ENCODE peak calls at places on chromosomes 6 and 20, in five cellular contexts. M is H9, N is IMR-90, C is SK-N-SH, Y is astrocyte. G is an unnamed sample.

GRCh38 chr6:34005845-34006644 is 139.8 kb downstream of the GRM4 start:
- DNase-seq in C (no peak), M (peak; percentile 84), Y (no peak), N (no peak), G (peak; percentile 24)

GRCh38 chr20:24995741-24996448 is 3.3 kb upstream of the APMAP start:
- DNase-seq in M (peak; percentile 19), Y (no peak), C (no peak), N (no peak), G (no peak)

GRCh38 chr20:38108438-38109024 is 56.5 kb downstream of the TGM2 start:
- DNase-seq in M (no peak), C (peak; percentile 76), Y (peak; percentile 67), N (peak; percentile 48), G (no peak)

GRCh38 chr6:147065786-147066185 is 138.4 kb upstream of the STXBP5 start:
- DNase-seq in C (no peak), N (no peak), M (no peak), Y (no peak), G (no peak)

GRCh38 chr20:54668271-54669053 is 193.1 kb downstream of the DOK5 start:
- DNase-seq in Y (no peak), C (peak; percentile 29), N (peak; percentile 5), M (peak; percentile 48), G (peak; percentile 23)

GRCh38 chr6:169328112-169328801 is 74.6 kb upstream of the THBS2 start:
- DNase-seq in M (no peak), N (peak; percentile 85), C (no peak), Y (peak; percentile 78), G (no peak)

GRCh38 chr6:117930645-117931044 is 23.6 kb downstream of the SLC35F1 start:
- DNase-seq in C (no peak), N (no peak), M (no peak), Y (no peak), G (no peak)

GRCh38 chr20:61572312-61572711 is 320.3 kb downstream of the CDH4 start:
- DNase-seq in C (no peak), N (no peak), M (no peak), Y (no peak), G (no peak)

GRCh38 chr20:3046677-3047462 is 1.0 kb downstream of the MRPS26 start:
- DNase-seq in N (no peak), C (no peak), M (peak; percentile 77), Y (peak; percentile 26), G (no peak)

GRCh38 chr20:43911066-43911465 is 3.6 kb upstream of the TOX2 start:
- DNase-seq in N (peak; percentile 82), C (no peak), M (no peak), Y (peak; percentile 74), G (no peak)

GRCh38 chr6:38261626-38262025 is 378.1 kb downstream of the BTBD9 start:
- DNase-seq in M (no peak), Y (no peak), N (no peak), C (no peak), G (no peak)

GRCh38 chr6:146876271-146877151 is 277.7 kb downstream of the ADGB start:
- DNase-seq in C (no peak), M (no peak), Y (no peak), N (peak; percentile 8), G (no peak)

GRCh38 chr20:53917145-53918009 is 153.0 kb downstream of the BCAS1 start:
- DNase-seq in M (no peak), Y (peak; percentile 64), N (no peak), C (peak; percentile 73), G (no peak)

GRCh38 chr6:29516108-29516507 is 28.4 kb upstream of the MAS1L start:
- DNase-seq in M (no peak), Y (peak; percentile 66), N (peak; percentile 5), C (no peak), G (peak; percentile 53)

GRCh38 chr20:32132911-32133549 is 23.5 kb downstream of the TM9SF4 start:
- DNase-seq in M (no peak), C (no peak), N (no peak), Y (no peak), G (no peak)

GRCh38 chr6:61711849-61712248 is 574.2 kb downstream of the KHDRBS2 start:
- DNase-seq in N (no peak), C (no peak), M (peak; percentile 30), Y (no peak), G (peak; percentile 1)

GRCh38 chr6:141488466-141488865 is 644.3 kb upstream of the GJE1 start:
- DNase-seq in C (no peak), N (peak; percentile 46), Y (no peak), M (no peak), G (no peak)

GRCh38 chr6:165821754-165822153 is 158.7 kb upstream of the PDE10A start:
- DNase-seq in Y (no peak), C (no peak), M (no peak), N (peak; percentile 58), G (no peak)

GRCh38 chr20:32285621-32286334 is 8.3 kb downstream of the KIF3B start:
- DNase-seq in M (no peak), Y (peak; percentile 34), N (peak; percentile 10), C (no peak), G (no peak)

GRCh38 chr6:31826793-31827285 is 699 bp upstream of the HSPA1B start:
- DNase-seq in Y (peak; percentile 81), N (no peak), M (peak; percentile 76), C (no peak), G (no peak)

GRCh38 chr6:34095741-34096140 is 50.1 kb downstream of the GRM4 start:
- DNase-seq in N (no peak), C (no peak), M (no peak), Y (no peak), G (no peak)

GRCh38 chr6:2363211-2363610 is 117.8 kb upstream of the GMDS start:
- DNase-seq in Y (no peak), M (no peak), N (peak; percentile 12), C (no peak), G (no peak)

GRCh38 chr6:25027221-25027916 is 91.6 kb upstream of the RIPOR2 start:
- DNase-seq in N (no peak), C (no peak), M (peak; percentile 69), Y (no peak), G (no peak)

GRCh38 chr6:16857969-16858592 is 96.8 kb upstream of the ATXN1 start:
- DNase-seq in Y (no peak), M (no peak), C (no peak), N (no peak), G (no peak)

GRCh38 chr6:136012948-136013347 is 161.4 kb downstream of the PDE7B start:
- DNase-seq in N (peak; percentile 42), Y (no peak), M (no peak), C (no peak), G (no peak)

GRCh38 chr6:16257999-16258708 is 19.8 kb downstream of the GMPR start:
- DNase-seq in M (peak; percentile 74), N (peak; percentile 17), Y (no peak), C (no peak), G (no peak)

GRCh38 chr6:6287415-6287814 is 33.0 kb downstream of the F13A1 start:
- DNase-seq in M (no peak), N (no peak), Y (no peak), C (no peak), G (no peak)

GRCh38 chr6:16267428-16268263 is 29.3 kb downstream of the GMPR start:
- DNase-seq in Y (no peak), C (no peak), M (no peak), N (no peak), G (no peak)

GRCh38 chr6:71533939-71534379 is 245.3 kb downstream of the OGFRL1 start:
- DNase-seq in N (peak; percentile 46), C (peak; percentile 34), Y (no peak), M (no peak), G (peak; percentile 62)

GRCh38 chr20:37886851-37887297 is 16.1 kb upstream of the VSTM2L start:
- DNase-seq in Y (no peak), M (no peak), N (no peak), C (peak; percentile 48), G (no peak)

GRCh38 chr6:150719099-150719767 is 119.5 kb downstream of the PLEKHG1 start:
- DNase-seq in Y (peak; percentile 36), C (no peak), M (no peak), N (peak; percentile 9), G (peak; percentile 79)

DNA sequence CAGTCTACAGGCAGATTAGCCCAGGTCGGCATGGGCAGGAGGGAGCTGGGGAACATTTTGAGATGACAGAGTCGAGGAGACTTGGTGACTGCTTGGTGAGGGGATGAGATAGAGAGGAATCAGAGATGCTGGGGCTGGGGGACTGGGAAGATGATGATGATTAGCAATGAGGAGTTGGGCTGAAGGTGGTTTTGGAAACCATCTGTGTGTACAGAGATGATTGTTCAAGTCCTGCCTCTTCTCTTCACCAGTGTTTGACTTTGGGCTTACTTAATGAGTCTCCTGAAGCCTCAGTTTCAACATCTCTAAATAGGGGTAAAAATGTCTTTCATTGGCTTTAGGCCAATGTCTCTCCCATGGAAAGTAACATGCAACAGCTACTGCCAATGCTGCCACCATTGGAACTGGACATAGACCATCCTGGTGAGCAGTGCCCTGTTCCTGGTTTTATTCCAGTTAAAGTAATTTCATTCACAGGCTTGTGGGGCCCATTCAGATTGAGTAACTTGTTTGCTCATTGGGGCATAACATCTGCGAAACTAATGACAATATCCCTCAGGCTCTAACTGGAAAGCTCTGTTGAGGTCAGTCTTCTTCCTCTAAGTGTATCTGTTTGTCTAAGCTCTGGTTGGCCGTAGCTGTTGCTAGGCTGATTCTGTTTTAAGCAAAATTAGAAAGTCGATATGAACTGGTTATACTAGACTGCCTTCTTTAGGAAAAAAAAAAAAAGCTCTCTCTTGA is 99.1 kb downstream of the ARMC2 start:
- DNase-seq in Y (peak; percentile 65), N (peak; percentile 82), M (no peak), C (peak; percentile 75), G (peak; percentile 43)
- H3K4me1 ChIP-seq in Y (peaks cover 10% of the 10 kb centered on the region), N (peaks cover 24% of the 10 kb centered on the region), M (peaks cover 2% of the 10 kb centered on the region), C (peaks cover 5% of the 10 kb centered on the region), G (peaks cover 31% of the 10 kb centered on the region)

GRCh38 chr6:76000629-76001028 is 71.8 kb downstream of the IMPG1 start:
- DNase-seq in M (no peak), C (no peak), N (no peak), Y (no peak), G (no peak)

GRCh38 chr6:76003115-76003514 is 69.3 kb downstream of the IMPG1 start:
- DNase-seq in C (no peak), M (no peak), N (no peak), Y (no peak), G (no peak)

GRCh38 chr6:76004202-76004601 is 68.3 kb downstream of the IMPG1 start:
- DNase-seq in Y (no peak), N (no peak), C (no peak), M (no peak), G (no peak)

GRCh38 chr6:76003686-76004085 is 68.8 kb downstream of the IMPG1 start:
- DNase-seq in N (no peak), C (no peak), M (no peak), Y (no peak), G (no peak)
- H3K27ac ChIP-seq in N (no peak overlapping the region), C (no peak overlapping the region), M (no peak overlapping the region), Y (no peak overlapping the region), G (no peak overlapping the region)

GRCh38 chr6:85449388-85449817 is 480 bp upstream of the NT5E start:
- DNase-seq in Y (peak; percentile 83), C (no peak), N (peak; percentile 85), M (peak; percentile 47), G (no peak)
- H3K9me3 ChIP-seq in Y (no peaks in the 10 kb centered on the region), C (no peaks in the 10 kb centered on the region), N (no peaks in the 10 kb centered on the region), M (no peaks in the 10 kb centered on the region), G (no peaks in the 10 kb centered on the region)

DNA sequence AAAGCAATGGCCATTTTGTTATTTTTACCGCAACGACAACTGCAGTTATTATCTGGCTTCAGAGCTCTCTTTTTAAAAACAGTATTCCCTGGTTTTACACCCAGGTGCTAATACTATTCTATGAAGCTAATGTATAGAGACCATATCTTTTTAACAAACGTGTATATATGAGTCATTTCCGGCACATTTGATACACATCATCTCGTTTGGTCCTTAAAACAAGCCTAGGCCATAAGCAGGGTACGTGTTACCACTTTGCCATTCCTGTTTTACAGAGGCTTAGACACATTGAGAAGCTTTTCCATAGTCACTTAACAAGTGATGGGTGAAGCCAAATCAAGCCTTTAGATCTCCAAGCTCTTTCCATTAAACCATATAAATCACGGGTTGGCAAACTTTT is 5.5 kb downstream of the TRAF3IP2 start:
- DNase-seq in Y (no peak), M (no peak), C (no peak), N (no peak), G (no peak)
- H3K4me1 ChIP-seq in Y (peaks cover 33% of the 10 kb centered on the region), M (peaks cover 4% of the 10 kb centered on the region), C (peaks cover 22% of the 10 kb centered on the region), N (peaks cover 38% of the 10 kb centered on the region), G (peaks cover 20% of the 10 kb centered on the region)

G was measured in SJCRH30.